ENCODE peak calls at places on chromosomes 7 and 10, in five cellular contexts. One of them, this sample, is unnamed.

GRCh38 chr10:92757066-92757716 is 67.4 kb downstream of the HHEX start:
- DNase-seq in KG1: peak
- DNase-seq in prostate gland: peak
- DNase-seq in stimulated activated naive CD4-positive, alpha-beta T cell: no peak
- DNase-seq in cardiac muscle cell: peak
- DNase-seq in this sample: no peak

GRCh38 chr10:71927669-71928592 is 36.3 kb upstream of the CHST3 start:
- DNase-seq in KG1: no peak
- DNase-seq in prostate gland: no peak
- DNase-seq in stimulated activated naive CD4-positive, alpha-beta T cell: no peak
- DNase-seq in cardiac muscle cell: no peak
- DNase-seq in this sample: no peak

GRCh38 chr10:37948210-37948609 is 28.2 kb downstream of the ZNF25 start:
- DNase-seq in KG1: no peak
- DNase-seq in prostate gland: no peak
- DNase-seq in stimulated activated naive CD4-positive, alpha-beta T cell: no peak
- DNase-seq in cardiac muscle cell: no peak
- DNase-seq in this sample: no peak

GRCh38 chr7:25849361-25850184 is 302.4 kb upstream of the NFE2L3 start:
- DNase-seq in KG1: no peak
- DNase-seq in prostate gland: no peak
- DNase-seq in stimulated activated naive CD4-positive, alpha-beta T cell: no peak
- DNase-seq in cardiac muscle cell: no peak
- DNase-seq in this sample: no peak

GRCh38 chr10:128936392-128936791 is 530.6 kb upstream of the MGMT start:
- DNase-seq in KG1: no peak
- DNase-seq in prostate gland: no peak
- DNase-seq in stimulated activated naive CD4-positive, alpha-beta T cell: no peak
- DNase-seq in cardiac muscle cell: no peak
- DNase-seq in this sample: no peak

GRCh38 chr7:97145068-97145467 is 27.6 kb downstream of the SDHAF3 start:
- DNase-seq in KG1: no peak
- DNase-seq in prostate gland: no peak
- DNase-seq in stimulated activated naive CD4-positive, alpha-beta T cell: no peak
- DNase-seq in cardiac muscle cell: no peak
- DNase-seq in this sample: no peak

GRCh38 chr7:41599760-41600159 is 103.1 kb downstream of the INHBA start:
- DNase-seq in KG1: no peak
- DNase-seq in prostate gland: no peak
- DNase-seq in stimulated activated naive CD4-positive, alpha-beta T cell: no peak
- DNase-seq in cardiac muscle cell: no peak
- DNase-seq in this sample: no peak

GRCh38 chr10:86635402-86635801 is 18.9 kb upstream of the OPN4 start:
- DNase-seq in KG1: no peak
- DNase-seq in prostate gland: no peak
- DNase-seq in stimulated activated naive CD4-positive, alpha-beta T cell: no peak
- DNase-seq in cardiac muscle cell: no peak
- DNase-seq in this sample: no peak

GRCh38 chr7:101164071-101164840 is 1.1 kb downstream of the VGF start:
- DNase-seq in KG1: no peak
- DNase-seq in prostate gland: no peak
- DNase-seq in stimulated activated naive CD4-positive, alpha-beta T cell: no peak
- DNase-seq in cardiac muscle cell: peak
- DNase-seq in this sample: no peak

GRCh38 chr7:128398841-128399135 is 11.0 kb downstream of the IMPDH1 start:
- DNase-seq in KG1: no peak
- DNase-seq in prostate gland: no peak
- DNase-seq in stimulated activated naive CD4-positive, alpha-beta T cell: no peak
- DNase-seq in cardiac muscle cell: no peak
- DNase-seq in this sample: no peak

GRCh38 chr10:15742102-15742501 is 22.4 kb upstream of the ITGA8 start:
- DNase-seq in KG1: no peak
- DNase-seq in prostate gland: no peak
- DNase-seq in stimulated activated naive CD4-positive, alpha-beta T cell: no peak
- DNase-seq in cardiac muscle cell: no peak
- DNase-seq in this sample: no peak

GRCh38 chr7:22582860-22583640 is 83.1 kb upstream of the STEAP1B start:
- DNase-seq in KG1: no peak
- DNase-seq in prostate gland: peak
- DNase-seq in stimulated activated naive CD4-positive, alpha-beta T cell: no peak
- DNase-seq in cardiac muscle cell: peak
- DNase-seq in this sample: no peak

GRCh38 chr7:70481717-70482116 is 650.2 kb upstream of the GALNT17 start:
- DNase-seq in KG1: no peak
- DNase-seq in prostate gland: no peak
- DNase-seq in stimulated activated naive CD4-positive, alpha-beta T cell: no peak
- DNase-seq in cardiac muscle cell: no peak
- DNase-seq in this sample: no peak

GRCh38 chr10:76583711-76584161 is 1053.9 kb downstream of the KCNMA1 start:
- DNase-seq in KG1: no peak
- DNase-seq in prostate gland: no peak
- DNase-seq in stimulated activated naive CD4-positive, alpha-beta T cell: no peak
- DNase-seq in cardiac muscle cell: peak
- DNase-seq in this sample: no peak

GRCh38 chr7:26958834-26959233 is 94.4 kb upstream of the SKAP2 start:
- DNase-seq in KG1: no peak
- DNase-seq in prostate gland: no peak
- DNase-seq in stimulated activated naive CD4-positive, alpha-beta T cell: no peak
- DNase-seq in cardiac muscle cell: no peak
- DNase-seq in this sample: no peak

GRCh38 chr10:72309290-72310240 is 35.8 kb downstream of the DDIT4 start:
- DNase-seq in KG1: no peak
- DNase-seq in prostate gland: peak
- DNase-seq in stimulated activated naive CD4-positive, alpha-beta T cell: no peak
- DNase-seq in cardiac muscle cell: no peak
- DNase-seq in this sample: no peak

GRCh38 chr7:54814401-54814800 is 55.4 kb upstream of the SEC61G start:
- DNase-seq in KG1: no peak
- DNase-seq in prostate gland: no peak
- DNase-seq in stimulated activated naive CD4-positive, alpha-beta T cell: no peak
- DNase-seq in cardiac muscle cell: no peak
- DNase-seq in this sample: no peak

GRCh38 chr7:70035509-70035908 is 437.2 kb downstream of the AUTS2 start:
- DNase-seq in KG1: no peak
- DNase-seq in prostate gland: no peak
- DNase-seq in stimulated activated naive CD4-positive, alpha-beta T cell: no peak
- DNase-seq in cardiac muscle cell: no peak
- DNase-seq in this sample: no peak

GRCh38 chr7:83947260-83947659 is 247.3 kb downstream of the SEMA3A start:
- DNase-seq in KG1: no peak
- DNase-seq in prostate gland: no peak
- DNase-seq in stimulated activated naive CD4-positive, alpha-beta T cell: no peak
- DNase-seq in cardiac muscle cell: peak
- DNase-seq in this sample: no peak

GRCh38 chr10:21526952-21527633 is 1.6 kb upstream of the SKIDA1 start:
- DNase-seq in KG1: peak
- DNase-seq in prostate gland: peak
- DNase-seq in stimulated activated naive CD4-positive, alpha-beta T cell: peak
- DNase-seq in cardiac muscle cell: peak
- DNase-seq in this sample: no peak

GRCh38 chr10:121596668-121597503 is 1.4 kb downstream of the FGFR2 start:
- DNase-seq in KG1: no peak
- DNase-seq in prostate gland: peak
- DNase-seq in stimulated activated naive CD4-positive, alpha-beta T cell: no peak
- DNase-seq in cardiac muscle cell: peak
- DNase-seq in this sample: no peak

GRCh38 chr10:103592186-103593021 is 98.9 kb downstream of the NEURL1 start:
- DNase-seq in KG1: no peak
- DNase-seq in prostate gland: no peak
- DNase-seq in stimulated activated naive CD4-positive, alpha-beta T cell: no peak
- DNase-seq in cardiac muscle cell: peak
- DNase-seq in this sample: no peak

GRCh38 chr7:19916011-19916410 is 142.6 kb upstream of the TMEM196 start:
- DNase-seq in KG1: no peak
- DNase-seq in prostate gland: no peak
- DNase-seq in stimulated activated naive CD4-positive, alpha-beta T cell: no peak
- DNase-seq in cardiac muscle cell: no peak
- DNase-seq in this sample: no peak

GRCh38 chr7:13105209-13105608 is 417.8 kb downstream of the ARL4A start:
- DNase-seq in KG1: no peak
- DNase-seq in prostate gland: no peak
- DNase-seq in stimulated activated naive CD4-positive, alpha-beta T cell: no peak
- DNase-seq in cardiac muscle cell: no peak
- DNase-seq in this sample: no peak

GRCh38 chr10:83553366-83553765 is 585.9 kb upstream of the GHITM start:
- DNase-seq in KG1: no peak
- DNase-seq in prostate gland: no peak
- DNase-seq in stimulated activated naive CD4-positive, alpha-beta T cell: no peak
- DNase-seq in cardiac muscle cell: no peak
- DNase-seq in this sample: no peak

GRCh38 chr10:133520193-133520738 is 6.9 kb upstream of the CYP2E1 start:
- DNase-seq in KG1: peak
- DNase-seq in prostate gland: peak
- DNase-seq in stimulated activated naive CD4-positive, alpha-beta T cell: peak
- DNase-seq in cardiac muscle cell: no peak
- DNase-seq in this sample: peak

GRCh38 chr10:92756233-92757065 is 66.7 kb downstream of the HHEX start:
- DNase-seq in KG1: peak
- DNase-seq in prostate gland: no peak
- DNase-seq in stimulated activated naive CD4-positive, alpha-beta T cell: no peak
- DNase-seq in cardiac muscle cell: no peak
- DNase-seq in this sample: no peak

GRCh38 chr7:138907849-138908248 is 73.3 kb downstream of the KIAA1549 start:
- DNase-seq in KG1: no peak
- DNase-seq in prostate gland: no peak
- DNase-seq in stimulated activated naive CD4-positive, alpha-beta T cell: no peak
- DNase-seq in cardiac muscle cell: no peak
- DNase-seq in this sample: no peak

GRCh38 chr7:77765906-77766800 is 32.1 kb downstream of the TMEM60 start:
- DNase-seq in KG1: no peak
- DNase-seq in prostate gland: no peak
- DNase-seq in stimulated activated naive CD4-positive, alpha-beta T cell: no peak
- DNase-seq in cardiac muscle cell: no peak
- DNase-seq in this sample: no peak

This sample was measured in T follicular helper cell.